ENCODE peak calls at places on chromosomes 11 and 22, in four cellular contexts. M is hepatic stellate cell; C is stimulated activated CD4-positive, alpha-beta T cell treated with anti-CD3 and anti-CD28 coated beads, Interleukin-2, amount 100 ng/mL, for 48 hours; E is activated CD4-positive, alpha-beta T cell treated with anti-CD3 and anti-CD28 coated beads for 24 hours. L is an unnamed sample.

GRCh38 chr11:77617892-77618291 is 19.7 kb downstream of the CLNS1A start:
- DNase-seq in M (no peak), C (no peak), E (no peak), L (no peak)

GRCh38 chr11:111177037-111177988 is 68.2 kb upstream of the POU2AF2 start:
- DNase-seq in M (no peak), C (no peak), E (no peak), L (no peak)

GRCh38 chr22:35325209-35325608 is 25.5 kb downstream of the TOM1 start:
- DNase-seq in M (no peak), C (no peak), E (no peak), L (no peak)

GRCh38 chr11:12554122-12554521 is 120.1 kb upstream of the TEAD1 start:
- DNase-seq in M (no peak), C (no peak), E (no peak), L (no peak)

GRCh38 chr11:119779195-119780071 is 50.4 kb upstream of the NECTIN1 start:
- DNase-seq in M (no peak), C (no peak), E (no peak), L (no peak)

GRCh38 chr22:29726512-29727247 is 6.9 kb downstream of the CABP7 start:
- DNase-seq in M (no peak), C (no peak), E (no peak), L (no peak)

GRCh38 chr11:117995472-117995871 is 9.3 kb downstream of the IL10RA start:
- DNase-seq in M (no peak), C (no peak), E (no peak), L (no peak)

GRCh38 chr11:62539238-62539925 is 7.2 kb downstream of the AHNAK start:
- DNase-seq in M (peak; percentile 90), C (no peak), E (no peak), L (no peak)

GRCh38 chr11:58192229-58192628 is 3.4 kb downstream of the OR9Q2 start:
- DNase-seq in M (no peak), C (no peak), E (no peak), L (no peak)

GRCh38 chr11:78147807-78148206 is 8.4 kb upstream of the ALG8 start:
- DNase-seq in M (no peak), C (no peak), E (no peak), L (no peak)

GRCh38 chr11:103623933-103624332 is 412.5 kb upstream of the DDI1 start:
- DNase-seq in M (no peak), C (no peak), E (no peak), L (no peak)

GRCh38 chr11:75498556-75499255 is 27.0 kb downstream of the GDPD5 start:
- DNase-seq in M (no peak), C (no peak), E (no peak), L (no peak)

GRCh38 chr11:80900265-80900664 is 1459.4 kb upstream of the TENM4 start:
- DNase-seq in M (no peak), C (no peak), E (no peak), L (no peak)

GRCh38 chr11:1531418-1531817 is 40.7 kb downstream of the DUSP8 start:
- DNase-seq in M (no peak), C (no peak), E (no peak), L (no peak)

GRCh38 chr22:50004923-50005322 is 7.6 kb downstream of the IL17REL start:
- DNase-seq in M (peak; percentile 1), C (no peak), E (no peak), L (no peak)

GRCh38 chr22:17829691-17830040 is 55.4 kb upstream of the BID start:
- DNase-seq in M (peak; percentile 29), C (no peak), E (no peak), L (no peak)

GRCh38 chr22:26714971-26715370 is 57.6 kb downstream of the MIAT start:
- DNase-seq in M (no peak), C (no peak), E (no peak), L (no peak)

GRCh38 chr11:89441606-89442005 is 49.6 kb downstream of the NOX4 start:
- DNase-seq in M (no peak), C (no peak), E (no peak), L (no peak)

GRCh38 chr22:30250713-30251267 is 4.2 kb upstream of the LIF start:
- DNase-seq in M (peak; percentile 82), C (no peak), E (no peak), L (no peak)

GRCh38 chr11:26219506-26220117 is 112.3 kb upstream of the ANO3 start:
- DNase-seq in M (peak; percentile 12), C (no peak), E (no peak), L (no peak)

L was measured in stimulated activated CD8-positive, alpha-beta memory T cell treated with anti-CD3 and anti-CD28 coated beads, Interleukin-15, amount 100 ng/mL, for 24 hours.